ENCODE peak calls at places on chromosomes 3 and 15, in eight cellular contexts. H is mesendoderm, M is heart right ventricle, J is vagina, S is tibial artery, U is psoas muscle, A is left ventricle myocardium inferior, Z is substantia nigra. F is an unnamed sample.

GRCh38 chr3:189563841-189564563 is 67.2 kb upstream of the TP63 start:
- DNase-seq in H (no peak), M (no peak), J (no peak), S (no peak), U (no peak), A (no peak), Z (no peak), F (no peak)

GRCh38 chr3:157475921-157476395 is 27.3 kb downstream of the VEPH1 start:
- DNase-seq in H (no peak), M (no peak), J (no peak), S (no peak), U (no peak), A (no peak), Z (no peak), F (no peak)

GRCh38 chr3:50665603-50666115 is 9.1 kb upstream of the DOCK3 start:
- DNase-seq in H (no peak), M (no peak), J (peak; percentile 46), S (peak; percentile 35), U (no peak), A (no peak), Z (no peak), F (no peak)

GRCh38 chr3:12980596-12981290 is 92.5 kb downstream of the IQSEC1 start:
- DNase-seq in H (no peak), M (no peak), J (no peak), S (no peak), U (no peak), A (no peak), Z (no peak), F (no peak)

GRCh38 chr3:47838503-47838902 is 35.6 kb downstream of the DHX30 start:
- DNase-seq in H (no peak), M (no peak), J (no peak), S (no peak), U (no peak), A (no peak), Z (no peak), F (no peak)

GRCh38 chr3:111998661-111999641 is at the start of gene TAGLN3:
- DNase-seq in H (peak; percentile 78), M (no peak), J (no peak), S (no peak), U (no peak), A (no peak), Z (no peak), F (no peak)

GRCh38 chr15:38670142-38671002 is 105.8 kb upstream of the RASGRP1 start:
- DNase-seq in H (no peak), M (no peak), J (no peak), S (no peak), U (no peak), A (no peak), Z (no peak), F (no peak)

GRCh38 chr15:91535856-91536500 is 317.5 kb upstream of the SLCO3A1 start:
- DNase-seq in H (no peak), M (no peak), J (no peak), S (no peak), U (no peak), A (no peak), Z (no peak), F (no peak)

GRCh38 chr3:154552338-154552737 is 122.3 kb upstream of the GPR149 start:
- DNase-seq in H (peak; percentile 78), M (no peak), J (no peak), S (no peak), U (no peak), A (no peak), Z (no peak), F (no peak)

GRCh38 chr15:70484993-70485392 is 278.4 kb downstream of the UACA start:
- DNase-seq in H (no peak), M (no peak), J (no peak), S (no peak), U (no peak), A (no peak), Z (no peak), F (no peak)

GRCh38 chr3:178518660-178519396 is 17.4 kb upstream of the KCNMB2 start:
- DNase-seq in H (no peak), M (no peak), J (no peak), S (no peak), U (no peak), A (no peak), Z (no peak), F (no peak)

GRCh38 chr3:171453175-171453868 is 6.9 kb downstream of the TNIK start:
- DNase-seq in H (peak; percentile 79), M (no peak), J (no peak), S (no peak), U (no peak), A (no peak), Z (no peak), F (no peak)

GRCh38 chr3:34305266-34305665 is 506.8 kb downstream of the PDCD6IP start:
- DNase-seq in H (peak; percentile 53), M (no peak), J (no peak), S (no peak), U (no peak), A (no peak), Z (no peak), F (no peak)

DNA sequence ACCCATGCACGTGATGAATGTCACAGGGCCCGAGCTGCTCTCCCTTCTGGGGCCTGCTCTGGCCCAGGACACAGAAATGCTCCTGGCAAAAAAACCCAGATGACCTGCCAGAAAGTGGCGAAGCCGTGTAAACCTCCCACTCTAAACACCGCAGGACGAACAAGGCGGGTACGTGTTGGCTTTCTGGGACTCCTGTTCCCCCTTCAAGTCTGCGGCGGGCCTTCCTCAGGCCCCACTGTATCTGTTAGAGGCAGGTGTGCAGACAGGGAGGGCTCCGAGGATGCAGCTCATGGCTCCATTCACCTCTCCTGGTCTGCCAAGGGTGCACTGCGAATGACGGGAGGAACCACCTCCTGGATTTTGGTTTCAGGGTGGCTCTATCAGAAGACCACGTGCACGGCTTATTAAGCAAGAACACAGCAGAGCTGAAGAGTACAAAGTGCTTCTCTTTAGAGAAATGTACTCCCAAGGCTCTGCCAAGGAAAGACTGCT is 173.8 kb downstream of the ADAMTS17 start:
- DNase-seq in H (no peak), M (no peak), J (no peak), S (peak; percentile 80), U (no peak), A (peak; percentile 24), Z (no peak), F (peak; percentile 67)
- H3K27ac ChIP-seq in H (no peak overlapping the region), M (no peak overlapping the region), J (no peak overlapping the region), S (peak overlapping the region; percentile 33), U (no peak overlapping the region), A (peak overlapping the region; percentile 75), Z (no peak overlapping the region), F (peak overlapping the region; percentile 47)

GRCh38 chr3:4907050-4907449 is 72.2 kb upstream of the BHLHE40 start:
- DNase-seq in H (no peak), M (no peak), J (no peak), S (no peak), U (no peak), A (no peak), Z (no peak), F (no peak)
- H3K27ac ChIP-seq in H (no peak overlapping the region), M (no peak overlapping the region), J (no peak overlapping the region), S (no peak overlapping the region), U (no peak overlapping the region), A (no peak overlapping the region), Z (no peak overlapping the region), F (no peak overlapping the region)

DNA sequence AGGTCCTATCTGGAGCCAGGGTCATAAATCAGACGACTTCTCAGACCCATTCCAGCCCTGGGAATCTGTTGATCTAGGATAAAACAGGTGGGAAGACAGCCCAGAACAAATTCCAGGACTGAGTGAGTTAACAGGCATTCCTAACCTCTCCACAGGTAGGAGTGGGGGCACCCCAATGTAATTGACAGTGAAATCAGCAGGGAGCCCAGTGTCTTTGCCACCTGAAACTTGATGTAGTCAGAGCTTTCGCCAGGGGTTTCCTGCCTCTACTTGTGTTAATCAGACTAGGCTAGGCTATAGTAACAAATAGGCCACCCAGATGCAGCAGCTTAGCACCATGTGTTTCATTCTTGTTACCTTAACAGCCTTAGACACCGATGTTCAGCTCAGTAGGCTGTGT is 2.7 kb upstream of the HEG1 start:
- DNase-seq in H (no peak), M (no peak), J (no peak), S (no peak), U (no peak), A (no peak), Z (no peak), F (no peak)
- H3K27ac ChIP-seq in H (no peak overlapping the region), M (no peak overlapping the region), J (no peak overlapping the region), S (peak overlapping the region; percentile 96), U (no peak overlapping the region), A (no peak overlapping the region), Z (no peak overlapping the region), F (no peak overlapping the region)

GRCh38 chr3:32431481-32431880 is 39.8 kb downstream of the CMTM7 start:
- DNase-seq in H (no peak), M (no peak), J (peak; percentile 72), S (no peak), U (no peak), A (no peak), Z (no peak), F (no peak)
- H3K27ac ChIP-seq in H (no peak overlapping the region), M (no peak overlapping the region), J (no peak overlapping the region), S (no peak overlapping the region), U (no peak overlapping the region), A (no peak overlapping the region), Z (no peak overlapping the region), F (no peak overlapping the region)

GRCh38 chr15:43923553-43923952 is 96.8 kb downstream of the WDR76 start:
- DNase-seq in H (no peak), M (no peak), J (no peak), S (no peak), U (no peak), A (no peak), Z (no peak), F (no peak)
- H3K27ac ChIP-seq in H (no peak overlapping the region), M (no peak overlapping the region), J (no peak overlapping the region), S (no peak overlapping the region), U (no peak overlapping the region), A (no peak overlapping the region), Z (no peak overlapping the region), F (no peak overlapping the region)

GRCh38 chr3:126750760-126751129 is 46.7 kb downstream of the CHCHD6 start:
- DNase-seq in H (peak; percentile 93), M (no peak), J (no peak), S (no peak), U (no peak), A (no peak), Z (no peak), F (peak; percentile 49)

GRCh38 chr3:126749931-126750759 is 46.1 kb downstream of the CHCHD6 start:
- DNase-seq in H (no peak), M (no peak), J (no peak), S (no peak), U (no peak), A (no peak), Z (no peak), F (peak; percentile 46)

GRCh38 chr3:126753191-126754160 is 49.4 kb downstream of the CHCHD6 start:
- DNase-seq in H (peak; percentile 80), M (no peak), J (no peak), S (no peak), U (no peak), A (no peak), Z (no peak), F (peak; percentile 62)

GRCh38 chr3:126751611-126752302 is 47.7 kb downstream of the CHCHD6 start:
- DNase-seq in H (peak; percentile 82), M (no peak), J (no peak), S (no peak), U (no peak), A (no peak), Z (no peak), F (no peak)

GRCh38 chr3:126752303-126753190 is 48.5 kb downstream of the CHCHD6 start:
- DNase-seq in H (peak; percentile 98), M (peak; percentile 80), J (peak; percentile 94), S (peak; percentile 86), U (peak; percentile 80), A (peak; percentile 76), Z (peak; percentile 71), F (peak; percentile 81)
- H3K27ac ChIP-seq in H (peak overlapping the region; percentile 20), M (no peak overlapping the region), J (no peak overlapping the region), S (no peak overlapping the region), U (no peak overlapping the region), A (no peak overlapping the region), Z (no peak overlapping the region), F (no peak overlapping the region)

GRCh38 chr3:126159476-126159875 is 20.9 kb downstream of the ALDH1L1 start:
- DNase-seq in H (no peak), M (no peak), J (peak; percentile 91), S (no peak), U (no peak), A (no peak), Z (no peak), F (no peak)
- H3K27ac ChIP-seq in H (no peak overlapping the region), M (no peak overlapping the region), J (no peak overlapping the region), S (no peak overlapping the region), U (no peak overlapping the region), A (no peak overlapping the region), Z (no peak overlapping the region), F (no peak overlapping the region)

F was measured in coronary artery.